ENCODE peak calls at places on chromosomes 13 and 19, in five cellular contexts. T is SHP77, G is memory B cell, C is choroid plexus epithelial cell, D is sciatic nerve. H is an unnamed sample.
A peak's percentile ranks its signal among the peaks of the same experiment; 100 is the strongest.

GRCh38 chr19:18470153-18470552 is 32.2 kb upstream of the ISYNA1 start:
- DNase-seq in T (peak; percentile 41), G (no peak), C (no peak), D (no peak), H (peak; percentile 56)

GRCh38 chr13:110981379-110981778 is 66.5 kb upstream of the ANKRD10 start:
- DNase-seq in T (no peak), G (no peak), C (no peak), D (no peak), H (no peak)

GRCh38 chr13:77714119-77714755 is 16.8 kb downstream of the SLAIN1 start:
- DNase-seq in T (no peak), G (no peak), C (no peak), D (no peak), H (peak; percentile 36)

GRCh38 chr13:64912141-64912540 is 2318.0 kb downstream of the PCDH9 start:
- DNase-seq in T (no peak), G (no peak), C (peak; percentile 69), D (no peak), H (no peak)

GRCh38 chr13:113141591-113141950 is 16.9 kb upstream of the PROZ start:
- DNase-seq in T (no peak), G (no peak), C (no peak), D (peak; percentile 55), H (no peak)

GRCh38 chr13:94716016-94716415 is 3.7 kb upstream of the SOX21 start:
- DNase-seq in T (no peak), G (no peak), C (peak; percentile 28), D (no peak), H (no peak)

GRCh38 chr19:47058621-47059020 is 10.2 kb upstream of the TMEM160 start:
- DNase-seq in T (no peak), G (no peak), C (no peak), D (no peak), H (no peak)

GRCh38 chr19:49094505-49095482 is 9.5 kb downstream of the SNRNP70 start:
- DNase-seq in T (no peak), G (no peak), C (no peak), D (no peak), H (no peak)

GRCh38 chr19:42178791-42179500 is 38.5 kb downstream of the DEDD2 start:
- DNase-seq in T (no peak), G (no peak), C (no peak), D (no peak), H (peak; percentile 22)

GRCh38 chr19:38727868-38728660 is 16.2 kb downstream of the CAPN12 start:
- DNase-seq in T (no peak), G (no peak), C (peak; percentile 63), D (peak; percentile 63), H (no peak)

GRCh38 chr13:106112191-106112590 is 423.3 kb downstream of the EFNB2 start:
- DNase-seq in T (no peak), G (no peak), C (no peak), D (no peak), H (no peak)

GRCh38 chr19:3550947-3551807 is 6.2 kb downstream of the MFSD12 start:
- DNase-seq in T (no peak), G (no peak), C (no peak), D (no peak), H (no peak)

GRCh38 chr13:95452376-95452775 is 100.1 kb upstream of the CLDN10 start:
- DNase-seq in T (no peak), G (no peak), C (no peak), D (no peak), H (peak; percentile 19)

GRCh38 chr19:13090511-13091231 is 12.0 kb downstream of the LYL1 start:
- DNase-seq in T (no peak), G (no peak), C (no peak), D (no peak), H (no peak)

GRCh38 chr19:3618144-3618810 is 8.3 kb downstream of the CACTIN start:
- DNase-seq in T (no peak), G (peak; percentile 71), C (peak; percentile 61), D (peak; percentile 89), H (peak; percentile 85)

GRCh38 chr19:12603714-12604113 is 6.9 kb downstream of the ZNF490 start:
- DNase-seq in T (no peak), G (no peak), C (peak; percentile 46), D (no peak), H (peak; percentile 82)

GRCh38 chr13:96822900-96823299 is 171.4 kb downstream of the OXGR1 start:
- DNase-seq in T (peak; percentile 72), G (no peak), C (peak; percentile 26), D (no peak), H (peak; percentile 22)

GRCh38 chr13:110106726-110107125 is 200.2 kb downstream of the COL4A1 start:
- DNase-seq in T (no peak), G (no peak), C (no peak), D (no peak), H (no peak)

GRCh38 chr19:15640294-15640903 is at the start of gene CYP4F3:
- DNase-seq in T (peak; percentile 84), G (no peak), C (no peak), D (peak; percentile 85), H (no peak)

GRCh38 chr13:66405908-66406802 is 824.0 kb downstream of the PCDH9 start:
- DNase-seq in T (no peak), G (no peak), C (peak; percentile 97), D (no peak), H (no peak)

GRCh38 chr13:86282450-86282849 is 483.2 kb upstream of the SLITRK6 start:
- DNase-seq in T (no peak), G (no peak), C (peak; percentile 23), D (no peak), H (peak; percentile 10)

GRCh38 chr13:113267642-113268405 is 29.2 kb upstream of the LAMP1 start:
- DNase-seq in T (no peak), G (no peak), C (no peak), D (no peak), H (no peak)

GRCh38 chr19:2199215-2199614 is 35.5 kb downstream of the DOT1L start:
- DNase-seq in T (no peak), G (no peak), C (no peak), D (no peak), H (peak; percentile 32)

GRCh38 chr19:33227242-33227650 is 1.6 kb upstream of the SLC7A10 start:
- DNase-seq in T (no peak), G (no peak), C (peak; percentile 94), D (no peak), H (no peak)

GRCh38 chr13:113724780-113725315 is 34.2 kb upstream of the TMEM255B start:
- DNase-seq in T (peak; percentile 87), G (peak; percentile 82), C (peak; percentile 68), D (peak; percentile 86), H (peak; percentile 69)

GRCh38 chr19:44869728-44870470 is 21.2 kb upstream of the TOMM40 start:
- DNase-seq in T (no peak), G (no peak), C (peak; percentile 77), D (peak; percentile 84), H (no peak)

GRCh38 chr19:45186509-45187334 is 8.1 kb downstream of the BLOC1S3 start:
- DNase-seq in T (no peak), G (no peak), C (peak; percentile 44), D (no peak), H (no peak)

GRCh38 chr19:36674201-36674600 is 7.6 kb upstream of the ZNF461 start:
- DNase-seq in T (no peak), G (no peak), C (no peak), D (no peak), H (no peak)

GRCh38 chr19:40403262-40403984 is 9.8 kb downstream of the PRX start:
- DNase-seq in T (peak; percentile 91), G (peak; percentile 82), C (peak; percentile 94), D (peak; percentile 95), H (peak; percentile 97)

GRCh38 chr19:39339636-39340035 is 2.6 kb upstream of the SAMD4B start:
- DNase-seq in T (no peak), G (no peak), C (no peak), D (no peak), H (no peak)

GRCh38 chr13:67100723-67101122 is 129.4 kb downstream of the PCDH9 start:
- DNase-seq in T (no peak), G (no peak), C (peak; percentile 37), D (no peak), H (no peak)

GRCh38 chr19:41409288-41409687 is 11.7 kb downstream of the BCKDHA start:
- DNase-seq in T (peak; percentile 78), G (no peak), C (peak; percentile 72), D (no peak), H (peak; percentile 24)

GRCh38 chr19:49793561-49793840 is 19.6 kb downstream of the FUZ start:
- DNase-seq in T (no peak), G (no peak), C (no peak), D (no peak), H (no peak)

GRCh38 chr13:37492741-37493514 is 105.6 kb downstream of the POSTN start:
- DNase-seq in T (no peak), G (no peak), C (peak; percentile 96), D (no peak), H (no peak)

GRCh38 chr13:109332501-109333499 is 453.6 kb downstream of the IRS2 start:
- DNase-seq in T (peak; percentile 74), G (no peak), C (no peak), D (no peak), H (no peak)

GRCh38 chr19:14674764-14675163 is at the start of gene ADGRE3:
- DNase-seq in T (no peak), G (no peak), C (peak; percentile 28), D (no peak), H (no peak)

GRCh38 chr13:102091231-102091630 is 310.6 kb downstream of the FGF14 start:
- DNase-seq in T (no peak), G (no peak), C (peak; percentile 56), D (no peak), H (peak; percentile 7)